ENCODE peak calls at places on chromosomes 1 and 21, in seven cellular contexts. F is activated CD8-positive, alpha-beta T cell treated with anti-CD3 and anti-CD28 coated beads for 36 hours; Y is neural progenitor cell; Z is foreskin fibroblast; L is GM13977; B is BE2C; J is GM06990. E is an unnamed sample.

GRCh38 chr1:39026051-39026946 is at the start of gene NDUFS5:
- DNase-seq in B (peak), J (peak), L (peak), Y (peak), F (peak), Z (peak), E (peak)

GRCh38 chr1:43367026-43367903 is 546 bp downstream of the ELOVL1 start:
- DNase-seq in L (peak), Y (peak), B (no peak), J (peak), Z (peak), F (peak), E (no peak)

GRCh38 chr1:65679773-65680172 is 112.9 kb upstream of the PDE4B start:
- DNase-seq in J (no peak), L (no peak), Z (no peak), B (no peak), Y (no peak), F (no peak), E (no peak)

GRCh38 chr1:23100074-23100748 is 68.4 kb downstream of the LUZP1 start:
- DNase-seq in L (no peak), B (no peak), Z (peak), F (peak), J (no peak), Y (peak), E (peak)

GRCh38 chr1:119228318-119228717 is 87.9 kb upstream of the WARS2 start:
- DNase-seq in Z (no peak), L (no peak), B (no peak), J (no peak), F (no peak), Y (no peak), E (no peak)

GRCh38 chr1:91397605-91398004 is 7.0 kb downstream of the HFM1 start:
- DNase-seq in B (no peak), F (no peak), J (no peak), Z (no peak), L (no peak), Y (no peak), E (no peak)

GRCh38 chr1:116908821-116909510 is 750 bp upstream of the PTGFRN start:
- DNase-seq in F (no peak), L (no peak), J (no peak), Y (peak), B (no peak), Z (no peak), E (peak)

GRCh38 chr1:1683104-1683905 is 9.3 kb downstream of the SLC35E2B start:
- DNase-seq in L (no peak), Y (peak), J (no peak), B (peak), F (no peak), Z (no peak), E (no peak)

GRCh38 chr1:198671136-198671535 is 32.3 kb downstream of the PTPRC start:
- DNase-seq in F (no peak), L (no peak), Y (no peak), B (no peak), Z (no peak), J (no peak), E (no peak)

GRCh38 chr21:17513214-17514123 is 626 bp downstream of the CXADR start:
- DNase-seq in L (peak), F (peak), Y (peak), J (peak), Z (no peak), B (peak), E (no peak)

GRCh38 chr21:14773777-14774345 is 227.7 kb upstream of the SAMSN1 start:
- DNase-seq in B (peak), Z (no peak), F (peak), L (no peak), J (no peak), Y (peak), E (peak)

GRCh38 chr1:235635938-235636663 is 13.5 kb downstream of the GNG4 start:
- DNase-seq in B (no peak), J (no peak), L (no peak), F (no peak), Y (no peak), Z (no peak), E (peak)

GRCh38 chr1:235633220-235633540 is 16.4 kb downstream of the GNG4 start:
- DNase-seq in B (no peak), F (no peak), Z (no peak), Y (no peak), L (no peak), J (no peak), E (peak)

GRCh38 chr1:235631816-235632215 is 17.8 kb downstream of the GNG4 start:
- DNase-seq in L (no peak), B (no peak), Z (no peak), Y (peak), J (no peak), F (no peak), E (no peak)

GRCh38 chr1:235628316-235629006 is 21.1 kb downstream of the GNG4 start:
- DNase-seq in Z (no peak), J (no peak), B (no peak), Y (no peak), L (no peak), F (no peak), E (no peak)

DNA sequence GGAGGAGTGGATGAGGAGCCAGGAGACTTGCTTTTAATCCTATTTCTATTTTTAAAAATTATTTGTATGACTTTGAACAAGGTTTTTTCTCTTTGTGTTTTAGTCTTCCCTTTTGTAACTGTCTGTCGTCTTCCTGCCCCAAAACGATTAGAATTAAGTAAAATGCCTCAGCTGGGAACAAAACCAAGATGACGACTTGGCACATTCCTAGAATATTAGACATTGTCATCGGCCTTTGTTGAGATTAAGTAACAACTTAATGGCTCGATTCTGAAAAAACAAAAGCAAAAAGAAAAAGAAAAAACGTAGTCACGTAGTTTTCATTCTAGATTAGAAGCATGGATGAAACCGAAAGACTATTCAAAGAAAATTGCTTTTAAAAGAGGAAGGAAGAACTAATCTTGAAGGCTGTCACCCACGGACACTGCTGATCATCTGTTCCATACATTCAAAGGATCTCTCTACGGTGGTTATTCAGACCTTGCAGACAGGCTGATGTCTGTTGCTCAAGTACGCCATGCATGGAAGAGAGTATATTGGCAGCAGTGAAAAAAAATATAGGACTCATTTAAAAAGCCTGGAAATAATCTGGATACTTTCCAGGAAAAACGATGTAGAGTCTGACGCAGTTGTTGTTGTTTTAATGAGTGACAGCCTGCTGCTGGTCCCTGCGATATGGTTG is 16.9 kb downstream of the GNG4 start:
- DNase-seq in B (no peak), F (peak), Z (peak), L (peak), J (no peak), Y (peak), E (peak)
- TF ChIP-seq CTCF in B (no peak), F (no peak), Z (no peak), L (no peak), J (no peak), Y (no peak), E (no peak)

GRCh38 chr1:155070721-155071556 is 7.4 kb downstream of the EFNA4 start:
- DNase-seq in Y (peak), Z (peak), J (peak), L (peak), F (peak), B (peak), E (peak)
- TF ChIP-seq CTCF in Y (peak), Z (no peak), J (peak), L (peak), F (peak), B (peak), E (peak)

GRCh38 chr1:154478639-154479038 is 23.4 kb upstream of the TDRD10 start:
- DNase-seq in F (peak), Y (no peak), J (no peak), L (peak), B (no peak), Z (no peak), E (no peak)
- TF ChIP-seq CTCF in F (peak), Y (no peak), J (peak), L (peak), B (no peak), Z (no peak), E (peak)

GRCh38 chr1:44631333-44631646 is 43.0 kb downstream of the TMEM53 start:
- DNase-seq in B (no peak), Y (no peak), J (no peak), L (no peak), F (no peak), Z (no peak), E (no peak)
- TF ChIP-seq CTCF in B (no peak), Y (no peak), J (no peak), L (no peak), F (no peak), Z (no peak), E (no peak)

GRCh38 chr1:151881479-151881878 is 27.8 kb downstream of the THEM4 start:
- DNase-seq in F (no peak), B (no peak), Z (no peak), Y (no peak), L (no peak), J (no peak), E (no peak)
- TF ChIP-seq CTCF in F (no peak), B (peak), Z (no peak), Y (peak), L (no peak), J (no peak), E (no peak)

GRCh38 chr1:155227261-155228095 is 19.0 kb downstream of the MTX1 start:
- DNase-seq in F (peak), Y (peak), B (peak), L (peak), Z (peak), J (peak), E (peak)
- TF ChIP-seq CTCF in F (no peak), Y (peak), B (no peak), L (peak), Z (no peak), J (no peak), E (no peak)

GRCh38 chr1:152190589-152190988 is 31.6 kb upstream of the RPTN start:
- DNase-seq in J (no peak), B (no peak), Z (peak), Y (no peak), F (no peak), L (no peak), E (no peak)
- TF ChIP-seq CTCF in J (no peak), B (no peak), Z (no peak), Y (no peak), F (no peak), L (no peak), E (no peak)

GRCh38 chr1:181587870-181588438 is 104.6 kb downstream of the CACNA1E start:
- DNase-seq in L (no peak), Z (no peak), J (peak), B (peak), Y (peak), F (peak), E (no peak)
- TF ChIP-seq CTCF in L (peak), Z (no peak), J (peak), B (peak), Y (peak), F (no peak), E (no peak)

GRCh38 chr1:152926091-152926490 is 17.7 kb downstream of the IVL start:
- DNase-seq in F (no peak), L (peak), Y (no peak), Z (no peak), J (no peak), B (no peak), E (no peak)
- TF ChIP-seq CTCF in F (no peak), L (peak), Y (no peak), Z (peak), J (peak), B (peak), E (no peak)

GRCh38 chr1:110604586-110605148 is 1.5 kb downstream of the KCNA2 start:
- DNase-seq in Y (no peak), F (no peak), J (no peak), Z (no peak), L (no peak), B (no peak), E (no peak)

GRCh38 chr1:110607663-110608230 is 1.6 kb upstream of the KCNA2 start:
- DNase-seq in B (no peak), Z (no peak), Y (peak), J (no peak), F (no peak), L (no peak), E (no peak)

GRCh38 chr1:110605446-110605845 is 712 bp downstream of the KCNA2 start:
- DNase-seq in J (no peak), Z (no peak), L (no peak), B (no peak), Y (no peak), F (no peak), E (no peak)

GRCh38 chr1:110606784-110607662 is 865 bp upstream of the KCNA2 start:
- DNase-seq in Z (no peak), J (peak), F (peak), Y (peak), L (peak), B (no peak), E (no peak)

DNA sequence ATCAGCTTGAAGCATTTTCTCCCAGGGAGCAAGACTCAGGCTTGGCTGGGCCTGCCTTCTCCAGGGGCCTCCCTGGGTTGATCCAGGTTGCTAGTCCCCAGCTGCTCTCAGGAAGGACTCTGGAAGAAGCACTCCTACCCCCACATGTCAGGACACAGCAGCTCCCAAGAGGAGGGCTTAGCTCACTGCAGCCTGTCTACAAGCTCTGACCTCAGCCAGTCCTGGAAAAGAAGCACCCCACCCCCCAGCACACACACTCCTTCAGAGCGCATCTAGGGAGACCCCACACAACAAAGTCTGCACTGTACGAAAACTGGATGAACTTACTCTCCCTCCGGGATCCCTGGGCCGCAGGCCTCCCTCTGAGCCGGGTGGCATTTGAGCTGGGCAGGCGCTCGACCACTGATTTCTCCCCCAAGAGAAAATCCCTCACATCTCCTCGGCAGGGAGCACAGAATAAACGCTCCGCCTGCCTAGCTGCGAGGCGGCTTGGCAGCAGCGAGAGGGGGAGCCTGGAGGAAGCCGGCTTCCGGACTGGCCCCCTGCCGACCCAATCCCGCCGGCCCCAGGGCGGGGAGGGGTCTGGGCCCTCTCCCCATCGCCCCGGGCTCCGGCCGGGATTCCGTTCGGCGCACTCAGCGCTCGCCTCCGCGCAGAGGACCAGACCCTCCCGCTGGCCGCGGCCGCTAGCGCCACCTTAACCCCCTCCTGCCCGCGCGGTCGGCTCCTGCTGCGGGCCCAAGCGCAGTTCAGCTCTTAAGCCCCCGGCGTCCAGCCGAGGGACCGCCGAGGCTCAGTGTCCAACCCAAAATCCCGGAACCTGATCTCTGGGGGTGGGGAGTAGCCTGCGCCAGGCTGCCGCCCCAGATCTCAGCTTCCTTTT is at the start of gene KCNA2:
- DNase-seq in Z (no peak), J (no peak), B (peak), L (peak), F (no peak), Y (peak), E (peak)
- TF ChIP-seq CTCF in Z (no peak), J (no peak), B (no peak), L (no peak), F (no peak), Y (peak), E (no peak)